ENCODE peak calls at places on chromosomes 4 and X, in ten cellular contexts. D, N, A, F, O, E, X, J, M and L are unnamed samples.

GRCh38 chrX:57137481-57137880 is 284 bp upstream of the SPIN2A start:
- DNase-seq in D (no peak), N (no peak), A (no peak), F (no peak), O (no peak), E (no peak), X (no peak), J (no peak), M (no peak), L (no peak)

GRCh38 chr4:159358226-159358625 is 255.3 kb downstream of the RAPGEF2 start:
- DNase-seq in D (no peak), N (no peak), A (no peak), F (no peak), O (no peak), E (no peak), X (no peak), J (no peak), M (no peak), L (no peak)

GRCh38 chr4:122003335-122003734 is 51.5 kb upstream of the TRPC3 start:
- DNase-seq in D (peak; percentile 64), N (peak; percentile 78), A (no peak), F (peak; percentile 48), O (peak; percentile 33), E (peak; percentile 28), X (no peak), J (no peak), M (peak; percentile 60), L (no peak)

GRCh38 chr4:27861802-27862201 is 1001.2 kb downstream of the STIM2 start:
- DNase-seq in D (no peak), N (no peak), A (no peak), F (no peak), O (no peak), E (no peak), X (no peak), J (no peak), M (no peak), L (no peak)

GRCh38 chr4:46886711-46887110 is 22.3 kb downstream of the COX7B2 start:
- DNase-seq in D (peak; percentile 1), N (no peak), A (no peak), F (no peak), O (no peak), E (no peak), X (no peak), J (no peak), M (no peak), L (no peak)

GRCh38 chr4:76195326-76195725 is 18.3 kb downstream of the SCARB2 start:
- DNase-seq in D (no peak), N (no peak), A (no peak), F (no peak), O (no peak), E (no peak), X (no peak), J (no peak), M (no peak), L (no peak)

GRCh38 chr4:53861856-53862610 is 202.4 kb downstream of the CHIC2 start:
- DNase-seq in D (no peak), N (no peak), A (peak; percentile 21), F (no peak), O (no peak), E (no peak), X (no peak), J (no peak), M (no peak), L (no peak)

GRCh38 chrX:123860983-123861382 is 1.1 kb downstream of the XIAP start:
- DNase-seq in D (no peak), N (no peak), A (no peak), F (no peak), O (no peak), E (no peak), X (no peak), J (no peak), M (no peak), L (no peak)

GRCh38 chrX:100449696-100450606 is 39.9 kb upstream of the PCDH19 start:
- DNase-seq in D (no peak), N (no peak), A (no peak), F (peak; percentile 11), O (no peak), E (no peak), X (peak; percentile 60), J (no peak), M (no peak), L (no peak)

GRCh38 chr4:140662082-140662869 is 93.5 kb upstream of the UCP1 start:
- DNase-seq in D (peak; percentile 36), N (no peak), A (no peak), F (no peak), O (no peak), E (no peak), X (no peak), J (no peak), M (no peak), L (no peak)

GRCh38 chr4:125316781-125317525 is 2.2 kb downstream of the FAT4 start:
- DNase-seq in D (no peak), N (no peak), A (no peak), F (peak; percentile 14), O (no peak), E (peak; percentile 21), X (peak; percentile 67), J (no peak), M (peak; percentile 66), L (peak; percentile 34)

GRCh38 chrX:30865020-30865419 is 24.0 kb downstream of the TAB3 start:
- DNase-seq in D (peak; percentile 21), N (peak; percentile 23), A (no peak), F (no peak), O (no peak), E (no peak), X (no peak), J (peak; percentile 48), M (no peak), L (no peak)

GRCh38 chrX:154967603-154968002 is 54.9 kb downstream of the F8 start:
- DNase-seq in D (no peak), N (no peak), A (no peak), F (no peak), O (no peak), E (no peak), X (no peak), J (no peak), M (no peak), L (no peak)

GRCh38 chrX:57930051-57930450 is 19.8 kb upstream of the ZXDA start:
- DNase-seq in D (no peak), N (no peak), A (no peak), F (no peak), O (no peak), E (no peak), X (no peak), J (no peak), M (no peak), L (no peak)

GRCh38 chr4:186172551-186172950 is 18.8 kb upstream of the CYP4V2 start:
- DNase-seq in D (no peak), N (no peak), A (no peak), F (peak; percentile 30), O (no peak), E (no peak), X (no peak), J (no peak), M (no peak), L (no peak)

GRCh38 chr4:165378763-165379631 is at the start of gene CPE:
- DNase-seq in D (peak; percentile 81), N (no peak), A (peak; percentile 46), F (peak; percentile 77), O (no peak), E (peak; percentile 58), X (peak; percentile 84), J (peak; percentile 79), M (peak; percentile 95), L (peak; percentile 81)

DNA sequence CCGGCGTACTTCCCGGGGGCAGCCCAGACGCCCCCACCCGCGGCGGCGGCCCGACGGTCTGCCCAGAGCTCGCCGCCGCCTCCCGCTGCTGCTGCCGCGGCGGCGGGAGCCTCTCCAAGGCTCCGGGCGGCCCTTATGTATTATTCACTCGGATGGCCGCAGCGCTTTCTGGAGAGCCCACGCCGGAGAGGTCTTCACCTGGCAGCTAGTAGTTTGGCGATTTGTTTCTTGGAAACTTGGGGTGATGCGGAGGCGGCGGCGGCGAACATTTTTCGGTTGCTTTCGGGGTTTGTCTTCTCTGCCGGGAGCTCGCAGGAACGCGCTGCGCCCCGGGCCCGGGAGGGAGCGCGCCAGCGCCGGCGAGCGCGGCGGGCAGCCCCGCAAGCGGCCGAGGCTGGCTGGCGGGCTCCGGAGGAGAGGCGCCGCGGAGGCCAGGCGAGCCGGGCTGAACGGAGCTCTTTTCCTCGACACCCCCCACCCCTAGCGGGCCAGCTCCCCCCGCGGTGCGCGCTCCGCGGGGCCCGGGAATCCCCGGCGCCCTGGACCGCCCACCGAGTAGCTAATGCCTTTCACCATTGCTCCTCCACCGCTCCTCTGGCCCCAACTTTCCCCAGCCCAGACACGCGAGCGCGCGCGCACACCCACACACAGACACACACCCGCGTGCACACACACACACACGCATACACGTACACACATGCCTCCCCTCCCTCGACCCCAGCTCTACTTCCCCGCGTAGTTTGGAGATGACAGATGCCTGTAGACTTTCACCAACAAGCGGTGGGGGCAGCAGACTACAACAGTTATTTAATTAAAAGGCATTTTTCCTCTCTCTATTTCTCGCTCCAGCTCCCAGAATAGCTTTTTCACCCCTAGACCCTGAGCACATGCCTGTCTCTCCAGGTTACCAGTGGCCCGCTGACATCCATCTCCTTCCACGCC is 113.4 kb downstream of the DHX15 start:
- DNase-seq in D (no peak), N (no peak), A (no peak), F (peak; percentile 11), O (no peak), E (no peak), X (peak; percentile 67), J (no peak), M (peak; percentile 63), L (peak; percentile 52)
- TF ChIP-seq EP300 in D (no peak), N (no peak), A (no peak), F (no peak), O (no peak), E (no peak), X (no peak), J (no peak), M (no peak), L (no peak)

GRCh38 chrX:110178179-110178865 is 139.6 kb downstream of the AMMECR1 start:
- DNase-seq in D (no peak), N (peak; percentile 39), A (no peak), F (no peak), O (no peak), E (no peak), X (no peak), J (no peak), M (no peak), L (no peak)
- TF ChIP-seq EP300 in D (no peak), N (peak; percentile 93), A (no peak), F (no peak), O (no peak), E (no peak), X (no peak), J (no peak), M (no peak), L (no peak)

DNA sequence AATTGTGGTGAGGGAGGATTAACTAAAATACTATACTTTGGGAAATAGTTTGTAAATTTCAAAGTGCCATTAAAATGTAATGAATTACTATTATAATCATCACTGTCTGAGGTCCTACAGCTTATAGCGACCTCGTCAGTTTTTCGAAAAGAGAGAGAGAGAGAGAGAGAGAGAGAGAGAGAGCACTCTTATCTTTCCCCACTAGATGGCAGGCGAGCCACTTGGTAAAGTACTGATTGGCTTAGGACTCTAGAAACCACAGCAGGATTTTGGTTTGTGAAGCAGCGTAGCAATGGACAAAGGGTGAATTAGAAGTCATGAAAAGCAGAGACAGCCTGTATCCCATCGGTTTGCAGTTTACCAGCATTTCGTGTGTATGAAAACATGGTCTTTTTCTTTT is 52.5 kb downstream of the LINC00632 start:
- DNase-seq in D (peak; percentile 5), N (peak; percentile 26), A (no peak), F (peak; percentile 13), O (no peak), E (peak; percentile 21), X (no peak), J (peak; percentile 22), M (peak; percentile 50), L (no peak)
- TF ChIP-seq EP300 in D (no peak), N (no peak), A (no peak), F (no peak), O (no peak), E (no peak), X (no peak), J (no peak), M (no peak), L (no peak)

GRCh38 chr4:158077835-158078234 is 95.0 kb downstream of the GASK1B start:
- DNase-seq in D (no peak), N (no peak), A (no peak), F (no peak), O (no peak), E (no peak), X (no peak), J (no peak), M (no peak), L (no peak)
- TF ChIP-seq EP300 in D (no peak), N (no peak), A (no peak), F (no peak), O (no peak), E (no peak), X (no peak), J (no peak), M (no peak), L (no peak)